ENCODE peak calls at places on chromosomes 2 and 18, in six cellular contexts. B is NCI-H2081; W is NCI-H2171; H is cardiac septum; D is neural crest cell; A is CD4-positive, CD25-positive, alpha-beta regulatory T cell. R is an unnamed sample.

GRCh38 chr2:200159829-200160781 is 146.4 kb upstream of the SPATS2L start:
- DNase-seq in B (no peak), W (peak), H (no peak), D (no peak), A (no peak), R (no peak)

GRCh38 chr2:203636896-203637818 is 69.3 kb upstream of the CD28 start:
- DNase-seq in B (no peak), W (no peak), H (no peak), D (no peak), A (no peak), R (peak)

GRCh38 chr18:44839239-44839666 is 158.6 kb downstream of the SETBP1 start:
- DNase-seq in B (peak), W (no peak), H (peak), D (no peak), A (peak), R (peak)

GRCh38 chr2:61889212-61889956 is 928 bp upstream of the CCT4 start:
- DNase-seq in B (peak), W (no peak), H (no peak), D (no peak), A (no peak), R (no peak)

GRCh38 chr2:233101826-233102225 is 41.7 kb downstream of the INPP5D start:
- DNase-seq in B (no peak), W (no peak), H (peak), D (no peak), A (no peak), R (no peak)

GRCh38 chr2:9178905-9179571 is 27.6 kb upstream of the ASAP2 start:
- DNase-seq in B (peak), W (peak), H (no peak), D (no peak), A (no peak), R (no peak)

GRCh38 chr2:19648583-19648982 is 253.2 kb downstream of the TTC32 start:
- DNase-seq in B (no peak), W (no peak), H (no peak), D (no peak), A (no peak), R (no peak)

GRCh38 chr2:119106301-119106897 is 52.2 kb downstream of the C1QL2 start:
- DNase-seq in B (no peak), W (no peak), H (no peak), D (peak), A (no peak), R (peak)

GRCh38 chr2:30737326-30737610 is 70.0 kb downstream of the CAPN13 start:
- DNase-seq in B (no peak), W (no peak), H (no peak), D (no peak), A (no peak), R (no peak)

GRCh38 chr18:12470382-12471090 is 62.8 kb downstream of the PRELID3A start:
- DNase-seq in B (no peak), W (peak), H (no peak), D (no peak), A (no peak), R (no peak)

GRCh38 chr18:13221821-13222220 is 3.3 kb downstream of the LDLRAD4 start:
- DNase-seq in B (peak), W (peak), H (no peak), D (no peak), A (no peak), R (no peak)